ENCODE peak calls at places on chromosome 15, in five cellular contexts. D is NCI-H1092; Q is mesothelial cell of epicardium; G is stimulated activated CD4-positive, alpha-beta T cell treated with anti-CD3 and anti-CD28 coated beads, Interleukin-2, amount 100 ng/mL, for 48 hours; E is right lobe of liver. F is an unnamed sample.

GRCh38 chr15:33278816-33279612 is 31.8 kb upstream of the RYR3 start:
- DNase-seq in E (no peak), D (no peak), G (no peak), Q (no peak), F (no peak)

GRCh38 chr15:77675806-77676415 is 43.2 kb upstream of the LINGO1 start:
- DNase-seq in G (no peak), E (no peak), Q (no peak), D (no peak), F (no peak)

GRCh38 chr15:71632571-71633195 is 177.7 kb upstream of the NR2E3 start:
- DNase-seq in G (no peak), D (no peak), Q (no peak), E (no peak), F (no peak)

GRCh38 chr15:28106294-28107110 is 7.4 kb upstream of the OCA2 start:
- DNase-seq in D (no peak), E (no peak), G (no peak), Q (no peak), F (no peak)

GRCh38 chr15:87792250-87793030 is 464.1 kb downstream of the NTRK3 start:
- DNase-seq in G (no peak), D (no peak), E (no peak), Q (no peak), F (no peak)

GRCh38 chr15:96020133-96020532 is 310.4 kb upstream of the NR2F2 start:
- DNase-seq in Q (no peak), D (no peak), E (no peak), G (no peak), F (no peak)

GRCh38 chr15:91469627-91470567 is 369.8 kb downstream of the SV2B start:
- DNase-seq in D (no peak), Q (no peak), E (no peak), G (peak), F (no peak)

GRCh38 chr15:76866716-76867321 is 38.3 kb downstream of the SCAPER start:
- DNase-seq in D (no peak), E (no peak), Q (no peak), G (no peak), F (no peak)

GRCh38 chr15:91882858-91883586 is 29.5 kb downstream of the SLCO3A1 start:
- DNase-seq in Q (no peak), E (no peak), G (no peak), D (no peak), F (no peak)

GRCh38 chr15:78212546-78213424 is 21.6 kb downstream of the ACSBG1 start:
- DNase-seq in D (no peak), Q (no peak), G (no peak), E (no peak), F (no peak)

GRCh38 chr15:39919740-39920509 is at the start of gene GPR176:
- DNase-seq in Q (peak), G (peak), E (peak), D (no peak), F (no peak)

GRCh38 chr15:55549305-55549704 is 38.8 kb downstream of the PYGO1 start:
- DNase-seq in E (no peak), D (no peak), G (no peak), Q (no peak), F (no peak)

GRCh38 chr15:40815042-40815678 is 7.9 kb upstream of the DNAJC17 start:
- DNase-seq in G (no peak), Q (no peak), D (peak), E (no peak), F (no peak)

GRCh38 chr15:85927936-85928537 is 133.3 kb upstream of the KLHL25 start:
- DNase-seq in E (no peak), D (no peak), G (no peak), Q (no peak), F (no peak)

GRCh38 chr15:40925863-40926658 is 3.1 kb upstream of the DLL4 start:
- DNase-seq in D (no peak), E (no peak), G (no peak), Q (no peak), F (no peak)

GRCh38 chr15:101242999-101243336 is 8.9 kb downstream of the CHSY1 start:
- DNase-seq in G (no peak), E (no peak), D (no peak), Q (no peak), F (no peak)

GRCh38 chr15:76964157-76964556 is 30.8 kb upstream of the PSTPIP1 start:
- DNase-seq in E (no peak), G (no peak), Q (no peak), D (no peak), F (no peak)

GRCh38 chr15:99967841-99968371 is 234.7 kb upstream of the LYSMD4 start:
- DNase-seq in D (peak), Q (no peak), G (no peak), E (no peak), F (peak)

GRCh38 chr15:77528968-77529319 is 103.8 kb downstream of the LINGO1 start:
- DNase-seq in E (peak), Q (no peak), D (no peak), G (no peak), F (no peak)

GRCh38 chr15:98443483-98443882 is 204.9 kb upstream of the IGF1R start:
- DNase-seq in Q (no peak), G (no peak), D (no peak), E (no peak), F (no peak)

GRCh38 chr15:26126070-26126469 is 262.9 kb upstream of the ATP10A start:
- DNase-seq in D (peak), Q (no peak), G (no peak), E (no peak), F (peak)

GRCh38 chr15:49877117-49877860 is 241.7 kb downstream of the ATP8B4 start:
- DNase-seq in D (no peak), G (no peak), Q (no peak), E (no peak), F (no peak)

GRCh38 chr15:73630030-73630429 is 3.2 kb downstream of the NPTN start:
- DNase-seq in E (no peak), Q (no peak), D (no peak), G (no peak), F (no peak)

GRCh38 chr15:74752486-74753395 is 4.1 kb downstream of the CYP1A2 start:
- DNase-seq in Q (no peak), E (peak), G (no peak), D (no peak), F (no peak)

GRCh38 chr15:100254694-100255093 is 87.1 kb downstream of the ADAMTS17 start:
- DNase-seq in E (no peak), Q (no peak), G (no peak), D (no peak), F (no peak)

GRCh38 chr15:101436526-101436925 is 53.0 kb downstream of the PCSK6 start:
- DNase-seq in D (no peak), E (no peak), Q (no peak), G (no peak), F (no peak)

GRCh38 chr15:51649659-51650521 is 27.3 kb upstream of the DMXL2 start:
- DNase-seq in E (no peak), G (peak), D (peak), Q (no peak), F (peak)

GRCh38 chr15:45265506-45265905 is 13.5 kb downstream of the SLC28A2 start:
- DNase-seq in E (no peak), G (no peak), Q (no peak), D (no peak), F (no peak)

GRCh38 chr15:60355148-60355857 is 42.5 kb downstream of the ANXA2 start:
- DNase-seq in G (no peak), Q (no peak), E (no peak), D (no peak), F (no peak)

GRCh38 chr15:88470625-88471372 is 3.3 kb downstream of the MRPS11 start:
- DNase-seq in G (no peak), Q (no peak), E (no peak), D (no peak), F (no peak)

GRCh38 chr15:77834276-77834990 is 201.7 kb upstream of the LINGO1 start:
- DNase-seq in D (no peak), Q (no peak), G (no peak), E (peak), F (no peak)

GRCh38 chr15:79370716-79371115 is 59.8 kb downstream of the TMED3 start:
- DNase-seq in E (no peak), G (no peak), Q (no peak), D (no peak), F (no peak)

GRCh38 chr15:58453931-58454793 is 22.4 kb downstream of the LIPC start:
- DNase-seq in D (no peak), G (peak), E (no peak), Q (no peak), F (no peak)

GRCh38 chr15:77563768-77564167 is 68.9 kb downstream of the LINGO1 start:
- DNase-seq in E (no peak), G (no peak), D (no peak), Q (no peak), F (no peak)

GRCh38 chr15:52256930-52257733 is 38.5 kb downstream of the MYO5C start:
- DNase-seq in E (no peak), D (no peak), Q (no peak), G (no peak), F (no peak)

GRCh38 chr15:51600114-51600513 is 22.5 kb downstream of the DMXL2 start:
- DNase-seq in E (no peak), Q (no peak), D (no peak), G (no peak), F (no peak)

GRCh38 chr15:63447277-63447676 is 57.1 kb upstream of the USP3 start:
- DNase-seq in G (no peak), E (no peak), Q (no peak), D (peak), F (peak)

F was measured in NCI-H2029.